ENCODE peak calls at places on chromosomes 6 and 20, in nine cellular contexts. One of them, this sample, is unnamed.

GRCh38 chr6:43219814-43220213 is 9.5 kb downstream of the DNPH1 start:
- DNase-seq in heart right ventricle: no peak
- DNase-seq in activated gamma-delta T cell: no peak
- DNase-seq in choroid plexus epithelial cell: no peak
- DNase-seq in H9: no peak
- DNase-seq in NCI-H1092: no peak
- DNase-seq in WTC11: no peak
- DNase-seq in MV-4-11: no peak
- DNase-seq in skeletal muscle cell: no peak
- DNase-seq in this sample: no peak

GRCh38 chr6:17429381-17430061 is 36.1 kb downstream of the CAP2 start:
- DNase-seq in H9: no peak
- DNase-seq in NCI-H1092: peak
- DNase-seq in heart right ventricle: no peak
- DNase-seq in activated gamma-delta T cell: no peak
- DNase-seq in MV-4-11: no peak
- DNase-seq in WTC11: no peak
- DNase-seq in skeletal muscle cell: peak
- DNase-seq in choroid plexus epithelial cell: peak
- DNase-seq in this sample: no peak

GRCh38 chr6:125749864-125750691 is 646 bp downstream of the HEY2 start:
- DNase-seq in heart right ventricle: peak
- DNase-seq in skeletal muscle cell: no peak
- DNase-seq in NCI-H1092: no peak
- DNase-seq in choroid plexus epithelial cell: no peak
- DNase-seq in H9: no peak
- DNase-seq in MV-4-11: no peak
- DNase-seq in WTC11: peak
- DNase-seq in activated gamma-delta T cell: no peak
- DNase-seq in this sample: no peak

GRCh38 chr6:81731814-81732213 is 20.7 kb downstream of the TENT5A start:
- DNase-seq in skeletal muscle cell: no peak
- DNase-seq in heart right ventricle: no peak
- DNase-seq in MV-4-11: no peak
- DNase-seq in WTC11: no peak
- DNase-seq in choroid plexus epithelial cell: no peak
- DNase-seq in activated gamma-delta T cell: no peak
- DNase-seq in H9: no peak
- DNase-seq in NCI-H1092: no peak
- DNase-seq in this sample: no peak

GRCh38 chr6:11054722-11055121 is 10.6 kb upstream of the ELOVL2 start:
- DNase-seq in heart right ventricle: no peak
- DNase-seq in activated gamma-delta T cell: no peak
- DNase-seq in choroid plexus epithelial cell: no peak
- DNase-seq in H9: no peak
- DNase-seq in WTC11: no peak
- DNase-seq in NCI-H1092: no peak
- DNase-seq in skeletal muscle cell: no peak
- DNase-seq in MV-4-11: no peak
- DNase-seq in this sample: no peak

GRCh38 chr20:17910828-17911294 is 57.7 kb downstream of the SNX5 start:
- DNase-seq in MV-4-11: peak
- DNase-seq in WTC11: no peak
- DNase-seq in choroid plexus epithelial cell: peak
- DNase-seq in activated gamma-delta T cell: no peak
- DNase-seq in H9: no peak
- DNase-seq in heart right ventricle: peak
- DNase-seq in NCI-H1092: no peak
- DNase-seq in skeletal muscle cell: peak
- DNase-seq in this sample: no peak

GRCh38 chr20:44896583-44896982 is 11.1 kb downstream of the YWHAB start:
- DNase-seq in MV-4-11: peak
- DNase-seq in NCI-H1092: no peak
- DNase-seq in choroid plexus epithelial cell: peak
- DNase-seq in heart right ventricle: no peak
- DNase-seq in skeletal muscle cell: no peak
- DNase-seq in WTC11: no peak
- DNase-seq in activated gamma-delta T cell: no peak
- DNase-seq in H9: no peak
- DNase-seq in this sample: no peak

GRCh38 chr20:58287638-58288037 is 21.9 kb upstream of the RAB22A start:
- DNase-seq in WTC11: no peak
- DNase-seq in H9: no peak
- DNase-seq in MV-4-11: no peak
- DNase-seq in heart right ventricle: no peak
- DNase-seq in activated gamma-delta T cell: no peak
- DNase-seq in skeletal muscle cell: no peak
- DNase-seq in choroid plexus epithelial cell: peak
- DNase-seq in NCI-H1092: no peak
- DNase-seq in this sample: no peak

GRCh38 chr6:52514514-52514913 is 62.3 kb downstream of the TRAM2 start:
- DNase-seq in choroid plexus epithelial cell: peak
- DNase-seq in H9: no peak
- DNase-seq in activated gamma-delta T cell: no peak
- DNase-seq in MV-4-11: peak
- DNase-seq in heart right ventricle: no peak
- DNase-seq in skeletal muscle cell: peak
- DNase-seq in WTC11: no peak
- DNase-seq in NCI-H1092: no peak
- DNase-seq in this sample: no peak

GRCh38 chr6:69796081-69796626 is 656 bp downstream of the LMBRD1 start:
- DNase-seq in choroid plexus epithelial cell: peak
- DNase-seq in MV-4-11: no peak
- DNase-seq in NCI-H1092: peak
- DNase-seq in H9: peak
- DNase-seq in heart right ventricle: peak
- DNase-seq in WTC11: peak
- DNase-seq in skeletal muscle cell: peak
- DNase-seq in activated gamma-delta T cell: no peak
- DNase-seq in this sample: no peak

GRCh38 chr20:25317351-25318075 is 69.6 kb downstream of the PYGB start:
- DNase-seq in NCI-H1092: no peak
- DNase-seq in choroid plexus epithelial cell: no peak
- DNase-seq in WTC11: peak
- DNase-seq in H9: no peak
- DNase-seq in MV-4-11: no peak
- DNase-seq in skeletal muscle cell: no peak
- DNase-seq in heart right ventricle: no peak
- DNase-seq in activated gamma-delta T cell: no peak
- DNase-seq in this sample: no peak

GRCh38 chr20:5608104-5608447 is 142.1 kb upstream of the SHLD1 start:
- DNase-seq in choroid plexus epithelial cell: no peak
- DNase-seq in WTC11: no peak
- DNase-seq in skeletal muscle cell: no peak
- DNase-seq in heart right ventricle: no peak
- DNase-seq in NCI-H1092: peak
- DNase-seq in MV-4-11: no peak
- DNase-seq in H9: no peak
- DNase-seq in activated gamma-delta T cell: no peak
- DNase-seq in this sample: no peak

This sample was measured in esophagus squamous epithelium.